ENCODE peak calls at places on chromosomes 11 and 22, in nine cellular contexts. U is cardiac muscle cell, G is Panc1, J is heart left ventricle, I is transverse colon, D is heart right ventricle, H is lower lobe of right lung, V is breast epithelium, O is Peyer's patch. Q is an unnamed sample.

GRCh38 chr11:130772266-130773227 is 143.7 kb downstream of the SNX19 start:
- DNase-seq in U (no peak), G (peak; percentile 36), J (no peak), I (peak; percentile 15), D (no peak), H (no peak), V (peak; percentile 68), O (no peak), Q (no peak)

GRCh38 chr11:2509481-2510001 is 64.7 kb downstream of the KCNQ1 start:
- DNase-seq in U (no peak), G (no peak), J (peak; percentile 81), I (peak; percentile 4), D (peak; percentile 60), H (peak; percentile 39), V (peak; percentile 13), O (no peak), Q (no peak)

GRCh38 chr11:133501643-133502535 is 30.4 kb downstream of the OPCML start:
- DNase-seq in U (no peak), G (no peak), J (no peak), I (no peak), D (no peak), H (peak; percentile 57), V (peak; percentile 37), O (no peak), Q (no peak)

GRCh38 chr22:39622881-39623367 is 52.4 kb downstream of the CACNA1I start:
- DNase-seq in U (peak; percentile 66), G (no peak), J (peak; percentile 82), I (peak; percentile 71), D (peak; percentile 26), H (peak; percentile 69), V (no peak), O (peak; percentile 76), Q (peak; percentile 81)

GRCh38 chr22:42680648-42681047 is 31.5 kb upstream of the CYB5R3 start:
- DNase-seq in U (no peak), G (no peak), J (no peak), I (no peak), D (no peak), H (no peak), V (no peak), O (no peak), Q (no peak)

GRCh38 chr22:27258773-27259172 is 542.8 kb downstream of the MN1 start:
- DNase-seq in U (no peak), G (no peak), J (no peak), I (no peak), D (no peak), H (no peak), V (no peak), O (no peak), Q (no peak)

GRCh38 chr11:76588455-76589325 is 81.9 kb downstream of the LRRC32 start:
- DNase-seq in U (no peak), G (no peak), J (peak; percentile 90), I (peak; percentile 57), D (peak; percentile 84), H (peak; percentile 79), V (no peak), O (peak; percentile 36), Q (peak; percentile 76)

GRCh38 chr11:11937957-11938356 is 70.5 kb downstream of the DKK3 start:
- DNase-seq in U (no peak), G (peak; percentile 77), J (no peak), I (no peak), D (no peak), H (no peak), V (no peak), O (no peak), Q (no peak)

GRCh38 chr11:69364901-69365300 is 70.9 kb downstream of the MYEOV start:
- DNase-seq in U (no peak), G (no peak), J (no peak), I (no peak), D (no peak), H (no peak), V (no peak), O (no peak), Q (no peak)

GRCh38 chr11:1756024-1756561 is 5.7 kb upstream of the IFITM10 start:
- DNase-seq in U (no peak), G (no peak), J (no peak), I (no peak), D (no peak), H (peak; percentile 52), V (no peak), O (no peak), Q (peak; percentile 26)

GRCh38 chr11:69669486-69669885 is 5.7 kb downstream of the LTO1 start:
- DNase-seq in U (no peak), G (no peak), J (no peak), I (no peak), D (no peak), H (no peak), V (no peak), O (no peak), Q (peak; percentile 20)

GRCh38 chr22:26109686-26110315 is 59.5 kb upstream of the SEZ6L start:
- DNase-seq in U (no peak), G (no peak), J (no peak), I (no peak), D (no peak), H (no peak), V (no peak), O (no peak), Q (no peak)

GRCh38 chr22:44755418-44755817 is 3.0 kb downstream of the ARHGAP8 start:
- DNase-seq in U (no peak), G (no peak), J (no peak), I (no peak), D (no peak), H (no peak), V (no peak), O (no peak), Q (peak; percentile 50)

DNA sequence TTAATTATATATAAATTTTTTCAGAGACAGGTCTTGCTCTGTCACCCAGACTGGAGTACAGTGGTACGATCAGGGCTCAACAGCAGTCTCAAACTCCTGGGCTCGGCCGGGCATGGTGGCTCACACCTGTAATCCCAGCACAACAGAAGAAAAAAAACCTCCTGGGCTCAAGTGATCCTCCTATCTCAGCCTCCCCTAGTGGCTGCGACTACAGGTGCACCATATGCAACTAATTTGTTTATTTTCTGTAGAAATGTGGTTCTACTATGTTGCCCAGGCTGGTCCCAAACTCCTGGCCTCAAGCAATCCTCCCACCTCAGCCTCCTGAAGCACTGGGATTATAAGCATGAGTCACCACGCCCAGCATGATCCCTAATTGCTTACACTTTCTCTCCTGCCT is 56.1 kb upstream of the SLC35C1 start:
- DNase-seq in U (no peak), G (no peak), J (no peak), I (no peak), D (no peak), H (no peak), V (no peak), O (no peak), Q (no peak)
- TF ChIP-seq CTCF in U (no peak), G (no peak), J (no peak), I (no peak), D (no peak), H (no peak), V (no peak), O (no peak), Q (no peak)

GRCh38 chr11:68362801-68363379 is 50.5 kb downstream of the LRP5 start:
- DNase-seq in U (no peak), G (no peak), J (no peak), I (no peak), D (no peak), H (no peak), V (no peak), O (no peak), Q (no peak)

GRCh38 chr11:68364581-68364980 is 52.2 kb downstream of the LRP5 start:
- DNase-seq in U (no peak), G (no peak), J (no peak), I (no peak), D (no peak), H (no peak), V (no peak), O (no peak), Q (no peak)

GRCh38 chr11:68365943-68366435 is 53.6 kb downstream of the LRP5 start:
- DNase-seq in U (no peak), G (no peak), J (peak; percentile 61), I (no peak), D (no peak), H (no peak), V (no peak), O (no peak), Q (no peak)

GRCh38 chr11:68361702-68362101 is 49.3 kb downstream of the LRP5 start:
- DNase-seq in U (no peak), G (no peak), J (no peak), I (no peak), D (no peak), H (no peak), V (no peak), O (no peak), Q (no peak)

GRCh38 chr11:68363771-68364170 is 51.4 kb downstream of the LRP5 start:
- DNase-seq in U (no peak), G (no peak), J (no peak), I (no peak), D (no peak), H (no peak), V (no peak), O (no peak), Q (no peak)
- H3K36me3 ChIP-seq in U (no peaks in the 10 kb centered on the region), G (peaks cover 3% of the 10 kb centered on the region), J (peaks cover 46% of the 10 kb centered on the region), I (peaks cover 6% of the 10 kb centered on the region), D (peaks cover 4% of the 10 kb centered on the region), H (peaks cover 42% of the 10 kb centered on the region), V (no peaks in the 10 kb centered on the region), O (no peaks in the 10 kb centered on the region), Q (no peaks in the 10 kb centered on the region)

GRCh38 chr11:64237484-64237951 is 3.1 kb downstream of the VEGFB start:
- DNase-seq in U (no peak), G (no peak), J (peak; percentile 63), I (peak; percentile 89), D (no peak), H (peak; percentile 88), V (peak; percentile 87), O (no peak), Q (peak; percentile 92)
- H3K4me1 ChIP-seq in U (peaks cover 11% of the 10 kb centered on the region), G (peaks cover 25% of the 10 kb centered on the region), J (peaks cover 27% of the 10 kb centered on the region), I (peaks cover 72% of the 10 kb centered on the region), D (peaks cover 39% of the 10 kb centered on the region), H (peaks cover 64% of the 10 kb centered on the region), V (peaks cover 16% of the 10 kb centered on the region), O (peaks cover 39% of the 10 kb centered on the region), Q (peaks cover 42% of the 10 kb centered on the region)

DNA sequence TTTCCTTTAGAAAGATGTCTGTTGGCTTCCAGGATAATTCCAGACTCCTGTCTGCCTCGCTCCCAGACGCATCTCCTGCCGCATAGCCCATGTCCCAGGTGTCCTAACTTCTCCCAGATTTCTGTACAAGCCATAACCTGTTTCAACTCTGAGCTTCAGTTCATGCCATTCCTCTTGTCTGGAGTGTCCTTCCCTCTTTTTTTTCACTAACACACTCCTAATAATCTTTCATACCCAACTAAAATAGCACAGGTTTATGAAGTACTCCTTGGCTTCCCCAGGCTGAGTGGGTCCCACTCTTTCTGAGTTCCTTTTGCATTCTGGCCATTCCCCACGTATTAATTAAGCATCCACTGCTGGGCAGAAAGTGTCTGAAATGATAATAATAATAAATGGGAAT is 123.0 kb downstream of the LDLRAD3 start:
- DNase-seq in U (no peak), G (no peak), J (no peak), I (no peak), D (no peak), H (no peak), V (no peak), O (no peak), Q (no peak)
- TF ChIP-seq CTCF in U (no peak), G (no peak), J (no peak), I (no peak), D (no peak), H (no peak), V (no peak), O (no peak), Q (no peak)

Q was measured in mucosa of descending colon.